ENCODE peak calls at places on chromosome 9, in seven cellular contexts. R is dorsolateral prefrontal cortex, W is SK-N-MC, K is endodermal cell, H is fibroblast of lung, A is Panc1, Y is heart right ventricle. F is an unnamed sample.

GRCh38 chr9:89839952-89840351 is 235.1 kb downstream of the GADD45G start:
- DNase-seq in R (no peak), K (peak; percentile 42), A (no peak), Y (no peak), W (no peak), H (no peak), F (no peak)

GRCh38 chr9:22102347-22103053 is 93.4 kb upstream of the CDKN2B start:
- DNase-seq in W (no peak), H (no peak), A (no peak), R (no peak), Y (no peak), K (no peak), F (no peak)

GRCh38 chr9:121958530-121958929 is 134.6 kb downstream of the TTLL11 start:
- DNase-seq in K (no peak), H (peak; percentile 40), R (no peak), W (no peak), A (no peak), Y (no peak), F (no peak)

GRCh38 chr9:121748727-121749546 is 97.5 kb downstream of the DAB2IP start:
- DNase-seq in R (no peak), A (no peak), K (no peak), Y (peak; percentile 80), H (no peak), W (no peak), F (no peak)

GRCh38 chr9:23326597-23326996 is 499.4 kb downstream of the ELAVL2 start:
- DNase-seq in W (no peak), A (no peak), H (no peak), Y (no peak), R (no peak), K (no peak), F (no peak)

GRCh38 chr9:36986548-36987408 is 47.3 kb downstream of the PAX5 start:
- DNase-seq in R (no peak), H (no peak), A (no peak), Y (no peak), W (no peak), K (peak; percentile 61), F (no peak)

GRCh38 chr9:61665829-61666228 is 476.0 kb downstream of the SPATA31A7 start:
- DNase-seq in Y (no peak), R (no peak), A (no peak), H (no peak), K (no peak), W (no peak), F (no peak)

GRCh38 chr9:94933429-94933828 is 206.9 kb downstream of the AOPEP start:
- DNase-seq in R (no peak), K (no peak), H (peak; percentile 79), A (no peak), Y (no peak), W (no peak), F (no peak)

GRCh38 chr9:34377402-34377741 is 674 bp upstream of the MYORG start:
- DNase-seq in H (no peak), K (no peak), Y (no peak), W (no peak), A (no peak), R (peak; percentile 33), F (no peak)

GRCh38 chr9:103186959-103187358 is 191.8 kb downstream of the CYLC2 start:
- DNase-seq in K (no peak), R (no peak), Y (no peak), A (no peak), W (no peak), H (no peak), F (no peak)

GRCh38 chr9:20838218-20838617 is 154.2 kb downstream of the FOCAD start:
- DNase-seq in H (peak; percentile 53), W (no peak), K (no peak), A (no peak), Y (no peak), R (no peak), F (no peak)

GRCh38 chr9:75064307-75065025 is 23.5 kb downstream of the NMRK1 start:
- DNase-seq in H (peak; percentile 62), W (no peak), Y (no peak), K (no peak), R (peak; percentile 36), A (no peak), F (no peak)

GRCh38 chr9:119736478-119737454 is 367.5 kb upstream of the BRINP1 start:
- DNase-seq in A (no peak), H (no peak), K (no peak), Y (no peak), R (no peak), W (no peak), F (no peak)

GRCh38 chr9:81814404-81814793 is 113.8 kb upstream of the SPATA31D4 start:
- DNase-seq in Y (no peak), H (no peak), W (no peak), A (no peak), R (no peak), K (no peak), F (no peak)

GRCh38 chr9:81819859-81820546 is 108.2 kb upstream of the SPATA31D4 start:
- DNase-seq in K (peak; percentile 78), H (peak; percentile 71), R (no peak), W (no peak), Y (no peak), A (no peak), F (no peak)

GRCh38 chr9:81815781-81816180 is 112.4 kb upstream of the SPATA31D4 start:
- DNase-seq in Y (no peak), R (no peak), K (peak; percentile 73), H (no peak), W (no peak), A (no peak), F (no peak)

DNA sequence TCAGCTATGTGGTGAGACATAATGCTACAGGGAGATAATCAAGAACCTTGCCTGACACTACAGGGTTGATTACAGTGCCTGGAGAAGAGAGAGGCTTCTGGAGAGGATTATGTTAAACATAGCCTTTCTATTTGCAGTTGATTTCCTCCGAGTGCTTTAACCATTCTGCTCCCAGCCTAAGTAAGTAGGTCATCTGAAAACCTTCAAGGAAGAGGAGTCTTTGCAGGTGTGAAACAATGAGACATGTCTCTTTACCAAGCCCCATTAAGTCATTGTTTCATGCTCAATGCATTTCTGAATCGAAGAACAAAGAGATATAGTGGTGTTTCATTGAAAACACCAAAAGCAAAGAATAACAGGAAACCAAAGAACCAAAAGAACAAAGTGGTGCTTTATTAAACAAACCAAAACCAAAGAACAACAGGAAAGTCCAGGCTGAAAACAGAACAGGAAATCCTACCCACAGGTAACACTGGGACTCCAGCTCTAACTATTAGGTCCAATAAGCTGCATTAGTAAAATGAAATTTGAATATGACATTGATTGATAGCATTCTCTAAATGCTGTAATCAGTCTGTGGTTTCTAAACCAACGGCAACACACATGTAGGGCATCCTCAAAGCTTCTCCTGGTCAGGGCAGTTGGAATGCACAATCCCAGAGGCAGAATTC is 113.3 kb upstream of the SPATA31D4 start:
- DNase-seq in Y (no peak), H (no peak), K (no peak), W (no peak), R (no peak), A (no peak), F (peak; percentile 50)
- H3K27ac ChIP-seq in Y (no peak overlapping the region), H (no peak overlapping the region), K (peak overlapping the region; percentile 8), W (no peak overlapping the region), R (no peak overlapping the region), A (no peak overlapping the region), F (no peak overlapping the region)

GRCh38 chr9:133824802-133825186 is 86.6 kb upstream of the SARDH start:
- DNase-seq in R (no peak), H (no peak), A (no peak), Y (no peak), K (no peak), W (no peak), F (no peak)
- H3K27ac ChIP-seq in R (no peak overlapping the region), H (no peak overlapping the region), A (no peak overlapping the region), Y (no peak overlapping the region), K (no peak overlapping the region), W (no peak overlapping the region), F (no peak overlapping the region)

GRCh38 chr9:134342746-134343115 is 16.5 kb downstream of the RXRA start:
- DNase-seq in A (no peak), K (no peak), R (no peak), H (no peak), W (no peak), Y (no peak), F (no peak)

GRCh38 chr9:134343637-134344036 is 17.4 kb downstream of the RXRA start:
- DNase-seq in W (no peak), R (no peak), H (no peak), A (no peak), K (no peak), Y (peak; percentile 60), F (no peak)

GRCh38 chr9:134341306-134341705 is 15.1 kb downstream of the RXRA start:
- DNase-seq in R (no peak), K (no peak), H (no peak), W (no peak), Y (peak; percentile 73), A (no peak), F (no peak)

GRCh38 chr9:134340475-134341186 is 14.4 kb downstream of the RXRA start:
- DNase-seq in R (no peak), W (no peak), Y (peak; percentile 69), H (no peak), A (no peak), K (no peak), F (no peak)

DNA sequence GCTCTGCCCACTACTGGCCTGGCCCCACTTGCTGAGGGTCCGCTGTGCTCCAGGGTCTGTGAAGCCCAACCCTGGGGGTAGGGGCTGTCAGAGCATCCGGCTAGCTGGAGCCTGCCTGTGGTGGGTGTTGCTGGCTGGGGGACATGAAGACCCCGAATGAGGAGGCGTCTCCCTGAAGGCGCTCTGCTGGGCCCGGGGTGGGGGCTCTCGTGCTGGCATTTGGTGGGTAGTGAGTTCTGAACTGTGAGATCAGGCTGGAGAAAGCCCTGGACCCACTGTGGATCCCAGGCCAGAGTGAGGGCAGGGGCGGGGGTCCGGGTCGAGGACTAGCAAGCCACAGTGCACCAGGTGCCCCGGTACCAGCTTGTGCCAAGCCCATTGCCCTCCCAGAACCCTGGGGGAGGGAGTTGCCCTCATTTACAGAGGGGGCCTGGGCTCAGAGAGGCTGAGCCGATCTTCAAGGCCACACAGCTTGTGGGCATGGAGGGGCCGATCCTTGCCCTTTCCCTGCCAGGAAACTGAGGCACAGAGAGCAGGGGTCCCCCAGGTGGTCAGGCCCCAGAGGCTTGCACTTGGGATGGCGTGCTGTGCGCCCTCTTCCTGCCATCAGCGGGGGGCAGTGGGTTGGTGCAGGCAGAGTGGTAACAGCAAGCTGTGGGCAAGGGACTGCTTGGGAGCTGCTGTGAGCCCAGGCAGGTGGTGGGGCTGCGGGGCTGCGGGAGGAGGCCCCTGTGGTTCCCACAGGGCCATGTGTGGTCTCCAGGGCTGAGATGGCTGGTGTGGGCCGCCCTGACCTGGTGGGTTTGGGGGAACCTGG is 15.9 kb downstream of the RXRA start:
- DNase-seq in Y (no peak), A (no peak), R (no peak), W (no peak), H (no peak), K (no peak), F (no peak)
- H3K27ac ChIP-seq in Y (peak overlapping the region; percentile 69), A (no peak overlapping the region), R (peak overlapping the region; percentile 69), W (peak overlapping the region; percentile 31), H (no peak overlapping the region), K (no peak overlapping the region), F (no peak overlapping the region)

DNA sequence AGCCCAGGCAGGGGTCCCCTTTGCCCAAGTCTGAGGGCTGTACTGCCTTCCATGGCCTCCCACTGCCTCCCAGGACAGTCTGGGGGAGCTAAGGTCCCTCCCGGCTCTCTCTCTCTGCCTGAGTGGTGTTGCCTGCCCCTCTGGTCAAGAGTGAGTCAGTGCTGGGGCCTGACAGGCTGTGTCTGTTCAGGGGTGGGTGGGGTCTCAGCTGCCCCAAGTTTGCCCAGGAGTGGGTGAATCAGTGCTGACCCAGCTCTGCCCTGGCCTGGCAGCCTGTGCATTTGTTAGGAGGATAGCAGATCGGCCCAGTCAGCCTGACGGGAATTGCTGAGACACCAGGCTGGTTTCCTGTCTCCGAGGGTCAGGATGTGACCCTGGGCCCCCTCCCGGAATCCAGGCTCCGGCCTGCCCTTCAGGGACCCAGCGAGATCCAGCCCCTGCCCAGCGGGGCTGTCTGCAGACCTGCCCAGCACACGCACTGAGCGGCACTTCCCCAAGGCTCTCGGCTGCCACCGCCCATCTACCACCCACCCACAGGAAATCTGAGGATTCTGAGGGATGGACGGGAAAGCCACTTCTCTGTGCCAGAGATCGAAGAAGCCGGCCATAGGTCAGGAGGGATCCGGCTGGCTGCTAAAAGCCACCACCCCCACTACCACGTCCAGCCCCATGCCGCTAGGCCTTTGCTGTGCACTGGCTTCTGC is 15.9 kb downstream of the ENG start:
- DNase-seq in Y (peak; percentile 75), W (no peak), K (no peak), A (peak; percentile 8), R (no peak), H (peak; percentile 95), F (peak; percentile 88)
- H3K27ac ChIP-seq in Y (peak overlapping the region; percentile 88), W (no peak overlapping the region), K (no peak overlapping the region), A (no peak overlapping the region), R (no peak overlapping the region), H (peak overlapping the region; percentile 94), F (peak overlapping the region; percentile 76)